ENCODE peak calls at places on chromosomes 12 and 14, in eight cellular contexts. One of them, this sample, is unnamed.
A peak's percentile ranks its signal among the peaks of the same experiment; 100 is the strongest.

GRCh38 chr12:78888583-78888982 is 24.0 kb downstream of the SYT1 start:
- DNase-seq in SK-N-SH: no peak
- DNase-seq in body of pancreas: no peak
- DNase-seq in GM23248: no peak
- DNase-seq in IMR-90: no peak
- DNase-seq in lung: no peak
- DNase-seq in Karpas-422: peak; percentile 70
- DNase-seq in tibial nerve: no peak
- DNase-seq in this sample: no peak

GRCh38 chr14:104387000-104387384 is 192.6 kb upstream of the C14orf180 start:
- DNase-seq in SK-N-SH: peak; percentile 36
- DNase-seq in tibial nerve: no peak
- DNase-seq in Karpas-422: peak; percentile 64
- DNase-seq in GM23248: no peak
- DNase-seq in body of pancreas: no peak
- DNase-seq in lung: no peak
- DNase-seq in IMR-90: no peak
- DNase-seq in this sample: no peak

GRCh38 chr12:23911574-23911973 is 37.9 kb downstream of the SOX5 start:
- DNase-seq in Karpas-422: no peak
- DNase-seq in body of pancreas: no peak
- DNase-seq in SK-N-SH: no peak
- DNase-seq in IMR-90: no peak
- DNase-seq in lung: no peak
- DNase-seq in GM23248: no peak
- DNase-seq in tibial nerve: no peak
- DNase-seq in this sample: no peak

GRCh38 chr12:65836419-65837197 is 12.3 kb downstream of the HMGA2 start:
- DNase-seq in lung: no peak
- DNase-seq in Karpas-422: no peak
- DNase-seq in IMR-90: no peak
- DNase-seq in SK-N-SH: no peak
- DNase-seq in body of pancreas: no peak
- DNase-seq in tibial nerve: no peak
- DNase-seq in GM23248: no peak
- DNase-seq in this sample: no peak

GRCh38 chr14:71408362-71409035 is 501.2 kb downstream of the PCNX1 start:
- DNase-seq in GM23248: no peak
- DNase-seq in IMR-90: peak; percentile 31
- DNase-seq in lung: no peak
- DNase-seq in SK-N-SH: no peak
- DNase-seq in body of pancreas: no peak
- DNase-seq in tibial nerve: no peak
- DNase-seq in Karpas-422: no peak
- DNase-seq in this sample: no peak

GRCh38 chr12:712172-712863 is 40.1 kb upstream of the WNK1 start:
- DNase-seq in body of pancreas: no peak
- DNase-seq in Karpas-422: no peak
- DNase-seq in GM23248: peak; percentile 23
- DNase-seq in tibial nerve: no peak
- DNase-seq in IMR-90: peak; percentile 35
- DNase-seq in SK-N-SH: no peak
- DNase-seq in lung: no peak
- DNase-seq in this sample: no peak

GRCh38 chr12:25689996-25690501 is 137.0 kb upstream of the LMNTD1 start:
- DNase-seq in lung: peak; percentile 30
- DNase-seq in body of pancreas: peak; percentile 79
- DNase-seq in SK-N-SH: peak; percentile 79
- DNase-seq in GM23248: peak; percentile 24
- DNase-seq in Karpas-422: no peak
- DNase-seq in IMR-90: no peak
- DNase-seq in tibial nerve: no peak
- DNase-seq in this sample: no peak

GRCh38 chr12:128338344-128338743 is 71.4 kb downstream of the TMEM132C start:
- DNase-seq in GM23248: no peak
- DNase-seq in SK-N-SH: no peak
- DNase-seq in lung: no peak
- DNase-seq in tibial nerve: no peak
- DNase-seq in IMR-90: no peak
- DNase-seq in Karpas-422: no peak
- DNase-seq in body of pancreas: no peak
- DNase-seq in this sample: no peak

GRCh38 chr12:121797937-121798801 is 4.7 kb upstream of the RHOF start:
- DNase-seq in body of pancreas: peak; percentile 83
- DNase-seq in lung: peak; percentile 61
- DNase-seq in IMR-90: peak; percentile 50
- DNase-seq in GM23248: peak; percentile 37
- DNase-seq in SK-N-SH: peak; percentile 83
- DNase-seq in Karpas-422: peak; percentile 38
- DNase-seq in tibial nerve: peak; percentile 41
- DNase-seq in this sample: no peak

GRCh38 chr14:60313093-60313492 is 64.1 kb downstream of the PPM1A start:
- DNase-seq in body of pancreas: no peak
- DNase-seq in lung: no peak
- DNase-seq in Karpas-422: no peak
- DNase-seq in IMR-90: no peak
- DNase-seq in SK-N-SH: no peak
- DNase-seq in tibial nerve: no peak
- DNase-seq in GM23248: no peak
- DNase-seq in this sample: no peak

GRCh38 chr14:41925409-41925808 is 318.7 kb downstream of the LRFN5 start:
- DNase-seq in Karpas-422: peak; percentile 89
- DNase-seq in IMR-90: peak; percentile 1
- DNase-seq in tibial nerve: no peak
- DNase-seq in body of pancreas: peak; percentile 5
- DNase-seq in lung: no peak
- DNase-seq in GM23248: peak; percentile 36
- DNase-seq in SK-N-SH: no peak
- DNase-seq in this sample: no peak

DNA sequence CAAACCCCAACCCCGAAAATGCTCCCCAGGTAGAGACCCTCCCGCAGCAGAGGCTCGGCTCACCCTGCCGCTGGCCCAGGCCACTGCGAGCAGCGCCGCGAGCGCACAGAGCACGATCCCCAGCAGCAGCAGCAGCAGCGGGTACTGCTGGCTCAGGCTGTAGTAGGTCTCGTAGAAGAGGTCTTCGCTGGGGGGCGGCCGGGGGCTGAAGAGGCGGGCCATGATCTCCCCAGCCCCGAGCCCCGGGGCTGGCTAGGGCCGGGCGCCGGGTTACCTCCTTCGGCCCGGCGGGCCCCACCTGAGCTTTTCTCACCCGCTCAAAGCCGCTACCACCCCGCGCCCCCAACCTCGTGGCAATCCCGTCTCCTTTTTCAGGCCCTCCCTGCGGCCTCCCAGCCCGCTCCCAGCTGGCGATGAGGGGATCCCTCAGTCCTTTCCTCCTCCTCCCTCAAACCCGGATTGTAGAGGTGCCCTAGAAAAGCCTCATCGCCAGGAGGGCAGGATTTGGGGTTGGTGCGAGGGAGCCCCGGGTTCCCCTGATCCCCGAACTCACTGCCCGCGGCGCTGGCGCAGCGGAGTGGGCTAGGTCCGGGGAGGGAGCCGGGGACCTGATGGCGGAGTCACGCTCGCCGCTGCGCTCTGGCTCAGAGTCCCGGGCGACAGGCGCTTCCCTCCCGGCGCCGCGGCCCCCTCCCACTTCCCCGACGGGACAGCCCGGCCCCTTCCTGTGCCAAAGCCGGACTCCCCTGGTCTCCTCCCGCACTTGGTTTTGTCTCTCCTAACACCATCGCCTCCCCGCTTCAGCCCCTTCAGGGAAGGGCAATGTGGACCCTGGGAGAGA is at the start of gene ADCY4:
- DNase-seq in Karpas-422: no peak
- DNase-seq in tibial nerve: no peak
- DNase-seq in body of pancreas: no peak
- DNase-seq in IMR-90: no peak
- DNase-seq in lung: no peak
- DNase-seq in GM23248: peak; percentile 50
- DNase-seq in SK-N-SH: peak; percentile 60
- DNase-seq in this sample: no peak
- H3K4me1 ChIP-seq in Karpas-422: peaks cover 24% of the 10 kb centered on the region
- H3K4me1 ChIP-seq in tibial nerve: peaks cover 25% of the 10 kb centered on the region
- H3K4me1 ChIP-seq in body of pancreas: peaks cover 49% of the 10 kb centered on the region
- H3K4me1 ChIP-seq in IMR-90: peaks cover 3% of the 10 kb centered on the region
- H3K4me1 ChIP-seq in lung: no peaks in the 10 kb centered on the region
- H3K4me1 ChIP-seq in GM23248: peaks cover 7% of the 10 kb centered on the region
- H3K4me1 ChIP-seq in SK-N-SH: peaks cover 21% of the 10 kb centered on the region
- H3K4me1 ChIP-seq in this sample: peaks cover 58% of the 10 kb centered on the region

GRCh38 chr12:130675791-130676190 is 40.3 kb downstream of the RIMBP2 start:
- DNase-seq in tibial nerve: no peak
- DNase-seq in IMR-90: no peak
- DNase-seq in Karpas-422: no peak
- DNase-seq in lung: no peak
- DNase-seq in GM23248: no peak
- DNase-seq in SK-N-SH: no peak
- DNase-seq in body of pancreas: no peak
- DNase-seq in this sample: no peak

GRCh38 chr12:130675121-130675520 is 41.0 kb downstream of the RIMBP2 start:
- DNase-seq in IMR-90: no peak
- DNase-seq in tibial nerve: no peak
- DNase-seq in SK-N-SH: no peak
- DNase-seq in body of pancreas: no peak
- DNase-seq in lung: no peak
- DNase-seq in Karpas-422: no peak
- DNase-seq in GM23248: no peak
- DNase-seq in this sample: no peak

GRCh38 chr12:130674676-130675075 is 41.4 kb downstream of the RIMBP2 start:
- DNase-seq in IMR-90: no peak
- DNase-seq in SK-N-SH: no peak
- DNase-seq in Karpas-422: no peak
- DNase-seq in GM23248: no peak
- DNase-seq in lung: no peak
- DNase-seq in body of pancreas: no peak
- DNase-seq in tibial nerve: no peak
- DNase-seq in this sample: no peak

GRCh38 chr12:130680451-130680990 is 35.6 kb downstream of the RIMBP2 start:
- DNase-seq in tibial nerve: no peak
- DNase-seq in lung: no peak
- DNase-seq in GM23248: no peak
- DNase-seq in body of pancreas: no peak
- DNase-seq in SK-N-SH: no peak
- DNase-seq in IMR-90: no peak
- DNase-seq in Karpas-422: no peak
- DNase-seq in this sample: no peak

DNA sequence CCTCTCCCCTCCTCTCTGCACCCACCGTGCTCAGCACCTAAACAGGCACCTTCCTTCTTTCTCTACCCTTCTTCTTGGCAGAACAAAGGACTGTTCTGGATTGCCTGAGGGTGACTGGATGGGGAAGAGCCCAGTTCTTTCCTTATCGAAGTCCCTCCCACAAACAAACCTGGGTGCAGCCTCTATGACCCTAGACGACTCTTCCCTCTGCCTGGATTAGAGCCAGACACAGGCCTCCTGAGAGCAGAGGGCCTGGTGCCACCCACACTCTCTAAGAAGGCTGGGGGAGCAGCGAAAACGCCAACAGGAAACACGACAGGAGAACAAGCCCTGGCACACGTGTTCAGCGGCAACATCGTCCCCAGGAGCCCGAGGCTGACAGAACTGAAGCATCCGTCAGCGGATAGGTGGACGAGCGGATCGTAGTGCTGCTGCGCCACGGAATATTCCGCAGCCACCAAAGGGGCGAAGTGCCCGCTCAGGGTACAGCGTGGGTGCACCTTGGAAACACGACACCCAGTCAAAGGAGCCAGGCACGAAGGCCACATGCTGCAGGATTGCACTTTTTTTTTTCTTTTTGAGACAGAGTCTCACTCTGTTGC is 38.0 kb downstream of the RIMBP2 start:
- DNase-seq in tibial nerve: no peak
- DNase-seq in SK-N-SH: no peak
- DNase-seq in lung: no peak
- DNase-seq in IMR-90: no peak
- DNase-seq in body of pancreas: no peak
- DNase-seq in Karpas-422: no peak
- DNase-seq in GM23248: no peak
- DNase-seq in this sample: no peak
- H3K4me3 ChIP-seq in tibial nerve: no peak overlapping the region
- H3K4me3 ChIP-seq in SK-N-SH: no peak overlapping the region
- H3K4me3 ChIP-seq in lung: no peak overlapping the region
- H3K4me3 ChIP-seq in IMR-90: no peak overlapping the region
- H3K4me3 ChIP-seq in body of pancreas: no peak overlapping the region
- H3K4me3 ChIP-seq in Karpas-422: no peak overlapping the region
- H3K4me3 ChIP-seq in GM23248: no peak overlapping the region
- H3K4me3 ChIP-seq in this sample: no peak overlapping the region

DNA sequence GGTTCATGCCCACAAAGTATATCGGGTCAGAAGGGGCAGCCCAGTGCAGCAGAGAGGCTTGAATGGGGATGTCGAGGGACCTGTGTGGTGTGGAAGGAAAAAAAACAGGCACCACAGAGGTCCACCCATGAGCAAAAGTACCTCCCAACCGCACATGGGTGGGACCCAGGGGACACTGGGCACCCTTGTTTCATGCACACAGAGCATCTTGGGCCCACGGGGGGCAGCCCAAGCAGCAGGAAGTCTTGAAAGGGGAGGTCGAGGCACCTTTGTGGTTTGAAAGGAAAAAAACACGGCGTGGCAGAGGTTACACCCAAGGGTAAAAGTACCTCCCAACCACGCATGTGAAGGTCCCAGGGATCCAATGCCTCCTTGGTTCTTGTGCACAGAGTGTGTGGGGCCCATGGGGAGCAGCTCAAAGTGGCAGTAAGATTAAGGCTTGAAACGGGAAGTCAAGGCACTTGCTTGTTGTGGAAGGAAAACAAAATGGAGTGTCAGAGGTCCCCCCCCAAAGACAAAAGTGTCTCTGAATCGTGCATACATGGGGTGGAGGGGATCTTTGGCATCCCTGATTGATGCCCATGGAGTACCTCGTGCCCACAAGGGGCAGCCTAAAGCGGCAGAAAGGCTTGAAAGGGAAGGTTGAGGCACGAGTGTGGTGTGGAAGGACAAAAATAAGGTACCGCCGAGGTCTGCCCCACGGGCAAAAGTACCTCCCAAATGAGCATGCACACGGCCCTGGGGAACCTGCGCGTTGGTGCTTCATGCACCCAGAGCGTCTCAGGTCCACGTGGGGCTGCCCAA is 575.5 kb downstream of the ALG10 start:
- DNase-seq in SK-N-SH: no peak
- DNase-seq in body of pancreas: peak; percentile 1
- DNase-seq in IMR-90: no peak
- DNase-seq in lung: peak; percentile 21
- DNase-seq in Karpas-422: no peak
- DNase-seq in tibial nerve: no peak
- DNase-seq in GM23248: no peak
- DNase-seq in this sample: peak; percentile 72
- H3K9me3 ChIP-seq in SK-N-SH: no peaks in the 10 kb centered on the region
- H3K9me3 ChIP-seq in body of pancreas: no peaks in the 10 kb centered on the region
- H3K9me3 ChIP-seq in IMR-90: peaks cover 54% of the 10 kb centered on the region
- H3K9me3 ChIP-seq in lung: peaks cover 19% of the 10 kb centered on the region
- H3K9me3 ChIP-seq in Karpas-422: peaks cover 55% of the 10 kb centered on the region
- H3K9me3 ChIP-seq in tibial nerve: peaks cover 17% of the 10 kb centered on the region
- H3K9me3 ChIP-seq in GM23248: no peaks in the 10 kb centered on the region
- H3K9me3 ChIP-seq in this sample: peaks cover 64% of the 10 kb centered on the region

DNA sequence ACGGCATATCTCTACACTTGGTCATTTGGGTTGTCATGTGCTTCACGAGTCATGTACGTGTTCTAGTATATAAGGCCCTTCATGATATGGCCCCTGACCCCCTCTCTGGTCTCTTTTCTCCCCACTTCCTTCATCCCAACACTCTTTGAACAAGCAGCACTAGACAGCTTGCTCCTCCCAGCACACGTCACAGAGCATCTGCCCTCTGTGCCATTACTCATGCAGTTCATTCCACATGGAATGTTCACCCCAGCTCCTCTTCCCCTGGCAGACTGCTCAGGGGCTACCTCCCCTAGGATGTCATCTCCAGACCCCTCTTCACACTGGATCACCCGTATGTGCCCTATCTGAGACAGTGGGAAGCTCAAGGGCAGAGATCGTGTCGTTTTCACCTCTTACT is 14.1 kb upstream of the LRP1-AS start:
- DNase-seq in IMR-90: peak; percentile 67
- DNase-seq in lung: no peak
- DNase-seq in body of pancreas: no peak
- DNase-seq in tibial nerve: no peak
- DNase-seq in GM23248: peak; percentile 85
- DNase-seq in SK-N-SH: no peak
- DNase-seq in Karpas-422: no peak
- DNase-seq in this sample: no peak
- H3K4me1 ChIP-seq in IMR-90: no peaks in the 10 kb centered on the region
- H3K4me1 ChIP-seq in lung: no peaks in the 10 kb centered on the region
- H3K4me1 ChIP-seq in body of pancreas: no peaks in the 10 kb centered on the region
- H3K4me1 ChIP-seq in tibial nerve: peaks cover 24% of the 10 kb centered on the region
- H3K4me1 ChIP-seq in GM23248: peaks cover 25% of the 10 kb centered on the region
- H3K4me1 ChIP-seq in SK-N-SH: peaks cover 16% of the 10 kb centered on the region
- H3K4me1 ChIP-seq in Karpas-422: no peaks in the 10 kb centered on the region
- H3K4me1 ChIP-seq in this sample: peaks cover 23% of the 10 kb centered on the region

This sample was measured in esophagus muscularis mucosa.